ENCODE peak calls at places on chromosomes 3 and 15, in seven cellular contexts. One of them, this sample, is unnamed. For H3K4me1, the result is how much of the 10 kb centered on the place peaks cover.

GRCh38 chr3:66303556-66303955 is 82.8 kb downstream of the SLC25A26 start:
- DNase-seq in spleen: no peak
- DNase-seq in adrenal gland: no peak
- DNase-seq in PC-3: no peak
- DNase-seq in uterus: no peak
- DNase-seq in A549: no peak
- DNase-seq in cardiac muscle cell: no peak
- DNase-seq in this sample: no peak

GRCh38 chr3:153090973-153091372 is 71.1 kb upstream of the RAP2B start:
- DNase-seq in spleen: no peak
- DNase-seq in adrenal gland: no peak
- DNase-seq in PC-3: no peak
- DNase-seq in uterus: no peak
- DNase-seq in A549: no peak
- DNase-seq in cardiac muscle cell: no peak
- DNase-seq in this sample: no peak

GRCh38 chr3:2354702-2355101 is 256.0 kb downstream of the CNTN4 start:
- DNase-seq in spleen: no peak
- DNase-seq in adrenal gland: no peak
- DNase-seq in PC-3: peak
- DNase-seq in uterus: no peak
- DNase-seq in A549: no peak
- DNase-seq in cardiac muscle cell: peak
- DNase-seq in this sample: no peak

GRCh38 chr15:52252781-52253180 is 42.8 kb downstream of the MYO5C start:
- DNase-seq in spleen: no peak
- DNase-seq in adrenal gland: no peak
- DNase-seq in PC-3: peak
- DNase-seq in uterus: no peak
- DNase-seq in A549: peak
- DNase-seq in cardiac muscle cell: peak
- DNase-seq in this sample: no peak

GRCh38 chr3:11350374-11350773 is 78.2 kb downstream of the ATG7 start:
- DNase-seq in spleen: no peak
- DNase-seq in adrenal gland: no peak
- DNase-seq in PC-3: peak
- DNase-seq in uterus: no peak
- DNase-seq in A549: no peak
- DNase-seq in cardiac muscle cell: no peak
- DNase-seq in this sample: no peak

GRCh38 chr3:56954125-56954524 is 106.3 kb upstream of the SPATA12 start:
- DNase-seq in spleen: no peak
- DNase-seq in adrenal gland: no peak
- DNase-seq in PC-3: no peak
- DNase-seq in uterus: no peak
- DNase-seq in A549: no peak
- DNase-seq in cardiac muscle cell: no peak
- DNase-seq in this sample: no peak

GRCh38 chr3:49359623-49360022 is 1.5 kb upstream of the GPX1 start:
- DNase-seq in spleen: no peak
- DNase-seq in adrenal gland: no peak
- DNase-seq in PC-3: peak
- DNase-seq in uterus: no peak
- DNase-seq in A549: no peak
- DNase-seq in cardiac muscle cell: no peak
- DNase-seq in this sample: no peak

GRCh38 chr15:57551717-57552677 is 39.7 kb upstream of the MYZAP start:
- DNase-seq in spleen: no peak
- DNase-seq in adrenal gland: no peak
- DNase-seq in PC-3: peak
- DNase-seq in uterus: no peak
- DNase-seq in A549: peak
- DNase-seq in cardiac muscle cell: peak
- DNase-seq in this sample: no peak

GRCh38 chr15:85499498-85499897 is 119.1 kb downstream of the AKAP13 start:
- DNase-seq in spleen: no peak
- DNase-seq in adrenal gland: no peak
- DNase-seq in PC-3: no peak
- DNase-seq in uterus: no peak
- DNase-seq in A549: no peak
- DNase-seq in cardiac muscle cell: no peak
- DNase-seq in this sample: no peak

GRCh38 chr3:72722930-72723726 is 125.1 kb downstream of the SHQ1 start:
- DNase-seq in spleen: no peak
- DNase-seq in adrenal gland: no peak
- DNase-seq in PC-3: peak
- DNase-seq in uterus: no peak
- DNase-seq in A549: no peak
- DNase-seq in cardiac muscle cell: peak
- DNase-seq in this sample: no peak

GRCh38 chr15:90482124-90483011 is 47.4 kb upstream of the CRTC3 start:
- DNase-seq in spleen: no peak
- DNase-seq in adrenal gland: peak
- DNase-seq in PC-3: peak
- DNase-seq in uterus: peak
- DNase-seq in A549: peak
- DNase-seq in cardiac muscle cell: peak
- DNase-seq in this sample: peak

GRCh38 chr3:31204026-31204795 is 309.8 kb upstream of the GADL1 start:
- DNase-seq in spleen: no peak
- DNase-seq in adrenal gland: no peak
- DNase-seq in PC-3: no peak
- DNase-seq in uterus: no peak
- DNase-seq in A549: peak
- DNase-seq in cardiac muscle cell: no peak
- DNase-seq in this sample: no peak

GRCh38 chr15:51726302-51727073 is 11.0 kb downstream of the LYSMD2 start:
- DNase-seq in spleen: no peak
- DNase-seq in adrenal gland: peak
- DNase-seq in PC-3: peak
- DNase-seq in uterus: peak
- DNase-seq in A549: peak
- DNase-seq in cardiac muscle cell: peak
- DNase-seq in this sample: peak

GRCh38 chr3:16174389-16174788 is at the start of gene GALNT15:
- DNase-seq in spleen: peak
- DNase-seq in adrenal gland: peak
- DNase-seq in PC-3: no peak
- DNase-seq in uterus: peak
- DNase-seq in A549: no peak
- DNase-seq in cardiac muscle cell: peak
- DNase-seq in this sample: no peak
- H3K27ac ChIP-seq in spleen: peak
- H3K27ac ChIP-seq in adrenal gland: no peak
- H3K27ac ChIP-seq in PC-3: no peak
- H3K27ac ChIP-seq in uterus: peak
- H3K27ac ChIP-seq in A549: peak
- H3K27ac ChIP-seq in cardiac muscle cell: no peak
- H3K27ac ChIP-seq in this sample: no peak

GRCh38 chr3:171416061-171416460 is 44.1 kb downstream of the TNIK start:
- DNase-seq in spleen: no peak
- DNase-seq in adrenal gland: no peak
- DNase-seq in PC-3: no peak
- DNase-seq in uterus: no peak
- DNase-seq in A549: no peak
- DNase-seq in cardiac muscle cell: peak
- DNase-seq in this sample: no peak

GRCh38 chr3:171417813-171418212 is 42.4 kb downstream of the TNIK start:
- DNase-seq in spleen: no peak
- DNase-seq in adrenal gland: peak
- DNase-seq in PC-3: peak
- DNase-seq in uterus: no peak
- DNase-seq in A549: no peak
- DNase-seq in cardiac muscle cell: peak
- DNase-seq in this sample: no peak

GRCh38 chr3:171415070-171415469 is 45.1 kb downstream of the TNIK start:
- DNase-seq in spleen: no peak
- DNase-seq in adrenal gland: no peak
- DNase-seq in PC-3: peak
- DNase-seq in uterus: no peak
- DNase-seq in A549: no peak
- DNase-seq in cardiac muscle cell: peak
- DNase-seq in this sample: no peak

GRCh38 chr3:171416666-171417065 is 43.5 kb downstream of the TNIK start:
- DNase-seq in spleen: no peak
- DNase-seq in adrenal gland: no peak
- DNase-seq in PC-3: no peak
- DNase-seq in uterus: no peak
- DNase-seq in A549: no peak
- DNase-seq in cardiac muscle cell: no peak
- DNase-seq in this sample: no peak

GRCh38 chr3:171417137-171417536 is 43.1 kb downstream of the TNIK start:
- DNase-seq in spleen: no peak
- DNase-seq in adrenal gland: no peak
- DNase-seq in PC-3: no peak
- DNase-seq in uterus: no peak
- DNase-seq in A549: no peak
- DNase-seq in cardiac muscle cell: no peak
- DNase-seq in this sample: no peak
- H3K4me1 ChIP-seq in spleen: under half
- H3K4me1 ChIP-seq in adrenal gland: under half
- H3K4me1 ChIP-seq in PC-3: under half
- H3K4me1 ChIP-seq in uterus: under half
- H3K4me1 ChIP-seq in A549: under half
- H3K4me1 ChIP-seq in cardiac muscle cell: under half
- H3K4me1 ChIP-seq in this sample: under half

DNA sequence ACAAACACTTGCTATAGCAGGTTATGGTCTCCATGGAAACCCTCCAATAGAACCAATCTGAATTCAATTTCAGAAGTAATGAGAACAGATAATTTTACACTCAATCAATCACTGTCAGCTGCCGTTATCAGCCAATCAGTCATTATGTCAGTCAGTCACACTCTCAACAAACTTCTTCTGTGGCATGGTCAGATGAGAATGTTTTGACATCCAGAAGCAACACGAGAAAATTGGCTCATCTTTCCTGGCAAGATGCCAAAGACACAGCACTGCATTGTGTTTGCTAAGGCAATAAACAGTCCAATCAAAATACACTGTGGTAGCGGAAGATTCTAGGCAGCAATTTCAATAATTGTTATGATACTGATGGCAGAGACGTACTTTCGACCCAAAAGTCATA is 190.7 kb downstream of the RORA start:
- DNase-seq in spleen: no peak
- DNase-seq in adrenal gland: peak
- DNase-seq in PC-3: peak
- DNase-seq in uterus: peak
- DNase-seq in A549: no peak
- DNase-seq in cardiac muscle cell: peak
- DNase-seq in this sample: no peak
- H3K4me3 ChIP-seq in spleen: no peak
- H3K4me3 ChIP-seq in adrenal gland: no peak
- H3K4me3 ChIP-seq in PC-3: no peak
- H3K4me3 ChIP-seq in uterus: no peak
- H3K4me3 ChIP-seq in A549: no peak
- H3K4me3 ChIP-seq in cardiac muscle cell: no peak
- H3K4me3 ChIP-seq in this sample: no peak

GRCh38 chr15:37574985-37575384 is 359.5 kb upstream of the TMCO5A start:
- DNase-seq in spleen: no peak
- DNase-seq in adrenal gland: no peak
- DNase-seq in PC-3: peak
- DNase-seq in uterus: no peak
- DNase-seq in A549: no peak
- DNase-seq in cardiac muscle cell: no peak
- DNase-seq in this sample: no peak
- H3K27ac ChIP-seq in spleen: no peak
- H3K27ac ChIP-seq in adrenal gland: no peak
- H3K27ac ChIP-seq in PC-3: no peak
- H3K27ac ChIP-seq in uterus: no peak
- H3K27ac ChIP-seq in A549: no peak
- H3K27ac ChIP-seq in cardiac muscle cell: no peak
- H3K27ac ChIP-seq in this sample: no peak

GRCh38 chr3:183984749-183985729 is 32.6 kb downstream of the ABCC5 start:
- DNase-seq in spleen: no peak
- DNase-seq in adrenal gland: no peak
- DNase-seq in PC-3: no peak
- DNase-seq in uterus: no peak
- DNase-seq in A549: no peak
- DNase-seq in cardiac muscle cell: no peak
- DNase-seq in this sample: no peak
- H3K4me1 ChIP-seq in spleen: under half
- H3K4me1 ChIP-seq in adrenal gland: under half
- H3K4me1 ChIP-seq in PC-3: under half
- H3K4me1 ChIP-seq in uterus: under half
- H3K4me1 ChIP-seq in A549: under half
- H3K4me1 ChIP-seq in cardiac muscle cell: under half
- H3K4me1 ChIP-seq in this sample: under half

GRCh38 chr15:98896802-98897732 is 110.5 kb downstream of the PGPEP1L start:
- DNase-seq in spleen: no peak
- DNase-seq in adrenal gland: peak
- DNase-seq in PC-3: peak
- DNase-seq in uterus: peak
- DNase-seq in A549: peak
- DNase-seq in cardiac muscle cell: peak
- DNase-seq in this sample: no peak
- H3K4me3 ChIP-seq in spleen: no peak
- H3K4me3 ChIP-seq in adrenal gland: no peak
- H3K4me3 ChIP-seq in PC-3: peak
- H3K4me3 ChIP-seq in uterus: no peak
- H3K4me3 ChIP-seq in A549: peak
- H3K4me3 ChIP-seq in cardiac muscle cell: no peak
- H3K4me3 ChIP-seq in this sample: no peak

This sample was measured in iPS DF 6.9.